ENCODE peak calls at places on chromosomes 2 and 18, in nine cellular contexts. D, U, O, G, K, X, H, F and C are unnamed samples.

GRCh38 chr2:181832015-181832414 is 59.5 kb upstream of the ITPRID2 start:
- DNase-seq in O (no peak), U (no peak), H (no peak), D (no peak), F (no peak), G (no peak), X (no peak), K (no peak), C (no peak)

GRCh38 chr2:218368621-218369153 is 12.0 kb downstream of the CATIP start:
- DNase-seq in X (no peak), O (no peak), H (no peak), D (peak; percentile 55), K (peak; percentile 22), F (peak; percentile 73), G (no peak), U (no peak), C (no peak)

GRCh38 chr18:73782405-73782804 is 365.2 kb downstream of the FBXO15 start:
- DNase-seq in K (no peak), O (no peak), D (no peak), G (no peak), H (no peak), X (no peak), F (no peak), U (no peak), C (no peak)

GRCh38 chr18:3060667-3061580 is 48.0 kb upstream of the LPIN2 start:
- DNase-seq in K (no peak), H (peak; percentile 31), X (no peak), D (no peak), U (peak; percentile 29), O (no peak), F (no peak), G (peak; percentile 10), C (no peak)

GRCh38 chr2:189163889-189164288 is 15.7 kb downstream of the COL5A2 start:
- DNase-seq in H (no peak), U (no peak), K (peak; percentile 89), F (no peak), G (no peak), X (no peak), D (no peak), O (no peak), C (no peak)

GRCh38 chr2:38740851-38741541 is 10.2 kb downstream of the SRSF7 start:
- DNase-seq in G (peak; percentile 37), X (no peak), F (no peak), K (no peak), U (peak; percentile 55), D (no peak), O (no peak), H (no peak), C (no peak)

GRCh38 chr2:8296340-8296739 is 385.5 kb upstream of the ID2 start:
- DNase-seq in D (no peak), G (no peak), O (no peak), K (no peak), X (no peak), U (no peak), H (no peak), F (no peak), C (no peak)

GRCh38 chr2:28558918-28559317 is 63.1 kb downstream of the PLB1 start:
- DNase-seq in O (no peak), D (no peak), G (no peak), H (no peak), X (no peak), F (no peak), K (no peak), U (no peak), C (no peak)

GRCh38 chr2:42054657-42055430 is 7.0 kb downstream of the PKDCC start:
- DNase-seq in H (no peak), G (no peak), K (no peak), U (no peak), O (no peak), X (no peak), F (no peak), D (no peak), C (no peak)

GRCh38 chr2:195594248-195594647 is 62.8 kb upstream of the SLC39A10 start:
- DNase-seq in K (no peak), F (no peak), U (no peak), D (no peak), H (no peak), O (no peak), G (no peak), X (no peak), C (no peak)

GRCh38 chr18:24544141-24544498 is 83.7 kb downstream of the HRH4 start:
- DNase-seq in G (no peak), F (no peak), O (no peak), K (no peak), U (peak; percentile 21), X (no peak), D (no peak), H (no peak), C (no peak)

GRCh38 chr2:199804831-199805230 is 46.2 kb downstream of the FTCDNL1 start:
- DNase-seq in H (no peak), U (no peak), G (no peak), D (no peak), X (no peak), O (no peak), K (no peak), F (no peak), C (no peak)
- H3K27ac ChIP-seq in H (no peak overlapping the region), U (no peak overlapping the region), G (no peak overlapping the region), D (no peak overlapping the region), X (no peak overlapping the region), O (no peak overlapping the region), K (no peak overlapping the region), F (no peak overlapping the region), C (no peak overlapping the region)

DNA sequence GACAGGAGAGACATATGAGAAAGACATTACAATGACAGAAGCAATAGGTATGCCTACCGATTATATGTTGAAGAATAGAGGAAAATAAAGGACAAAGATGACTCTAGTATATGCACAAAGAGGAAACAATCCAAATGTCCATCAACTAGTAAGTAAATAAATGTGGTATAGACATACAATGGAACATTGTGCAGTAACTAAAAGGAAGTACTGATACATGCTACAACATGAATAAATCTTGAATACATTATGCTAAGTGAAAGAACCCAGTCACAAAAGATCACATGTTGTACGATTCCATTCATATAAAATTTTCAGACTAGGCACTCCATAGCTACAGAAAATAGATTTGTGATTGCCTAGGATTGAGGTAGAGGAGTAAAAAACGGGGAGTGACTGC is 28.5 kb upstream of the PGAP1 start:
- DNase-seq in X (no peak), H (no peak), F (no peak), K (no peak), D (no peak), G (no peak), U (no peak), O (no peak), C (no peak)
- H3K4me3 ChIP-seq in X (no peak overlapping the region), H (no peak overlapping the region), F (no peak overlapping the region), K (no peak overlapping the region), D (no peak overlapping the region), G (no peak overlapping the region), U (no peak overlapping the region), O (no peak overlapping the region), C (no peak overlapping the region)

GRCh38 chr18:78955066-78955465 is 24.6 kb upstream of the SALL3 start:
- DNase-seq in F (no peak), K (no peak), D (no peak), O (no peak), X (no peak), G (no peak), U (no peak), H (no peak), C (no peak)
- H3K9me3 ChIP-seq in F (no peaks in the 10 kb centered on the region), K (peaks cover 7% of the 10 kb centered on the region), D (no peaks in the 10 kb centered on the region), O (no peaks in the 10 kb centered on the region), X (peaks cover 5% of the 10 kb centered on the region), G (no peaks in the 10 kb centered on the region), U (no peaks in the 10 kb centered on the region), H (no peaks in the 10 kb centered on the region), C (no peaks in the 10 kb centered on the region)

GRCh38 chr2:69017876-69018275 is 4.9 kb downstream of the ANTXR1 start:
- DNase-seq in X (no peak), U (no peak), H (no peak), K (no peak), F (no peak), G (no peak), O (no peak), D (no peak), C (no peak)
- H3K27ac ChIP-seq in X (no peak overlapping the region), U (no peak overlapping the region), H (no peak overlapping the region), K (no peak overlapping the region), F (no peak overlapping the region), G (no peak overlapping the region), O (no peak overlapping the region), D (no peak overlapping the region), C (no peak overlapping the region)

DNA sequence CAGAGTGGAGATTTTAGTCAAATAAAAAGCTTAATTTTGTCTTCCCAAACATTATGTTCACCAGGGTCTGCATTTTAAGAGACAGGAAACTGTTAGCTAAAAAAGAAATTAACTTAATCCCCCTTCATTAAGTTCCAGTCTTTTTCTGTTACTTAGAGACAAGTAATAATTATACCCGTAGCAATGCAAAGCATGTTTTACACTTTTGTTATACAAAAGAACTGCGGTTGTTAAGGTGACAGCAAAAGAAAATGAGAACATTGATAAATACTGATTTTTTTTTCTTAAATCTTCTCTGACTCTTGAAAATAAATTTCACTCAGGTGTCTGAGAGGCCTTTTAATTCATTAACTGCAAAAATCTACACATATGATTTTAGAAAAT is 101.4 kb downstream of the MEIS1 start:
- DNase-seq in K (no peak), X (no peak), U (no peak), D (no peak), F (no peak), G (no peak), O (no peak), H (no peak), C (no peak)
- H3K4me3 ChIP-seq in K (no peak overlapping the region), X (no peak overlapping the region), U (no peak overlapping the region), D (no peak overlapping the region), F (no peak overlapping the region), G (no peak overlapping the region), O (no peak overlapping the region), H (no peak overlapping the region), C (no peak overlapping the region)

GRCh38 chr2:96548558-96549465 is 12.3 kb downstream of the ARID5A start:
- DNase-seq in G (no peak), X (no peak), D (no peak), O (peak; percentile 25), U (no peak), K (no peak), F (no peak), H (no peak), C (no peak)

GRCh38 chr2:96547203-96547641 is 10.7 kb downstream of the ARID5A start:
- DNase-seq in D (no peak), K (no peak), H (no peak), X (no peak), F (no peak), O (peak; percentile 24), G (no peak), U (no peak), C (no peak)

GRCh38 chr2:96546797-96547196 is 10.2 kb downstream of the ARID5A start:
- DNase-seq in H (peak; percentile 20), G (peak; percentile 29), U (no peak), D (no peak), X (no peak), O (peak; percentile 45), F (no peak), K (no peak), C (no peak)

GRCh38 chr2:96546321-96546720 is 9.8 kb downstream of the ARID5A start:
- DNase-seq in G (no peak), O (peak; percentile 39), F (no peak), H (no peak), D (no peak), U (no peak), K (no peak), X (no peak), C (no peak)

DNA sequence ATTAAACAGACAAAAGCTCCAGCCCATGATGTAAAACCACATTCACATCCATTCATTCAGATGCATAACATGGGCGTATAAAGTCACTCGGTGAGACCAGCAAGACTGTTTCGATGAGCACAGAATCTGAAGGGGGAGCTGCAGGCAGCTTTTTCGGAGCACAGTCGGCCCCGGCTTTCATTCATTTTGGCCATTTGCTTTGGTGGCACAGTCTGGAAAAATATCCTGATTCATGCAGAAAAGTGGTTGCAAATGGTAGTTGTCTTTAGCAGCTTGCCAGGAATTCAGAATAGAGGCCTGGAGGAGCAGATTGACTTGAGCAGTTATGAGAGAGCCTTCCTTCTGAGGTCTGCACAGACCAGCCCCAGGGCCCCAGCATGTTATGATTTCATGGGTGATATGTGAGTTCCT is 11.2 kb downstream of the ARID5A start:
- DNase-seq in K (peak; percentile 57), G (no peak), F (no peak), O (no peak), X (no peak), H (no peak), D (no peak), U (no peak), C (no peak)
- H3K9me3 ChIP-seq in K (no peaks in the 10 kb centered on the region), G (no peaks in the 10 kb centered on the region), F (no peaks in the 10 kb centered on the region), O (no peaks in the 10 kb centered on the region), X (no peaks in the 10 kb centered on the region), H (no peaks in the 10 kb centered on the region), D (no peaks in the 10 kb centered on the region), U (no peaks in the 10 kb centered on the region), C (no peaks in the 10 kb centered on the region)